ENCODE peak calls at places on chromosomes 1 and 21, in ten cellular contexts. One of them, this sample, is unnamed.

GRCh38 chr1:41353744-41354143 is 7.5 kb upstream of the FOXO6 start:
- DNase-seq in lower lobe of right lung: no peak
- DNase-seq in psoas muscle: no peak
- DNase-seq in RWPE1: no peak
- DNase-seq in tibial nerve: no peak
- DNase-seq in WERI-Rb-1: no peak
- DNase-seq in esophagus squamous epithelium: no peak
- DNase-seq in H1: no peak
- DNase-seq in ovary: no peak
- DNase-seq in iPS DF 6.9: no peak
- DNase-seq in this sample: peak

GRCh38 chr1:78088015-78088414 is 42.2 kb downstream of the GIPC2 start:
- DNase-seq in lower lobe of right lung: no peak
- DNase-seq in psoas muscle: no peak
- DNase-seq in RWPE1: no peak
- DNase-seq in tibial nerve: no peak
- DNase-seq in WERI-Rb-1: no peak
- DNase-seq in esophagus squamous epithelium: no peak
- DNase-seq in H1: no peak
- DNase-seq in ovary: no peak
- DNase-seq in iPS DF 6.9: no peak
- DNase-seq in this sample: no peak

GRCh38 chr21:36188081-36188681 is 31.6 kb downstream of the DOP1B start:
- DNase-seq in lower lobe of right lung: peak
- DNase-seq in psoas muscle: peak
- DNase-seq in RWPE1: no peak
- DNase-seq in tibial nerve: no peak
- DNase-seq in WERI-Rb-1: no peak
- DNase-seq in esophagus squamous epithelium: no peak
- DNase-seq in H1: no peak
- DNase-seq in ovary: no peak
- DNase-seq in iPS DF 6.9: no peak
- DNase-seq in this sample: peak

GRCh38 chr1:89990976-89991831 is 3.7 kb upstream of the ZNF326 start:
- DNase-seq in lower lobe of right lung: no peak
- DNase-seq in psoas muscle: no peak
- DNase-seq in RWPE1: no peak
- DNase-seq in tibial nerve: no peak
- DNase-seq in WERI-Rb-1: peak
- DNase-seq in esophagus squamous epithelium: no peak
- DNase-seq in H1: no peak
- DNase-seq in ovary: no peak
- DNase-seq in iPS DF 6.9: no peak
- DNase-seq in this sample: no peak

GRCh38 chr1:28417441-28418277 is 48.1 kb downstream of the PHACTR4 start:
- DNase-seq in lower lobe of right lung: no peak
- DNase-seq in psoas muscle: no peak
- DNase-seq in RWPE1: peak
- DNase-seq in tibial nerve: no peak
- DNase-seq in WERI-Rb-1: no peak
- DNase-seq in esophagus squamous epithelium: no peak
- DNase-seq in H1: no peak
- DNase-seq in ovary: no peak
- DNase-seq in iPS DF 6.9: no peak
- DNase-seq in this sample: no peak

GRCh38 chr1:97204468-97204867 is 482.9 kb downstream of the PTBP2 start:
- DNase-seq in lower lobe of right lung: no peak
- DNase-seq in psoas muscle: no peak
- DNase-seq in RWPE1: no peak
- DNase-seq in tibial nerve: no peak
- DNase-seq in WERI-Rb-1: no peak
- DNase-seq in esophagus squamous epithelium: no peak
- DNase-seq in H1: no peak
- DNase-seq in ovary: no peak
- DNase-seq in iPS DF 6.9: no peak
- DNase-seq in this sample: no peak

GRCh38 chr1:11931845-11932244 is 2.7 kb upstream of the PLOD1 start:
- DNase-seq in lower lobe of right lung: no peak
- DNase-seq in psoas muscle: no peak
- DNase-seq in RWPE1: no peak
- DNase-seq in tibial nerve: no peak
- DNase-seq in WERI-Rb-1: no peak
- DNase-seq in esophagus squamous epithelium: no peak
- DNase-seq in H1: no peak
- DNase-seq in ovary: no peak
- DNase-seq in iPS DF 6.9: no peak
- DNase-seq in this sample: no peak

GRCh38 chr1:158527190-158527815 is 26.9 kb downstream of the OR6Y1 start:
- DNase-seq in lower lobe of right lung: no peak
- DNase-seq in psoas muscle: no peak
- DNase-seq in RWPE1: peak
- DNase-seq in tibial nerve: no peak
- DNase-seq in WERI-Rb-1: no peak
- DNase-seq in esophagus squamous epithelium: no peak
- DNase-seq in H1: no peak
- DNase-seq in ovary: no peak
- DNase-seq in iPS DF 6.9: no peak
- DNase-seq in this sample: no peak

GRCh38 chr1:172394167-172394751 is 26.2 kb upstream of the C1orf105 start:
- DNase-seq in lower lobe of right lung: no peak
- DNase-seq in psoas muscle: no peak
- DNase-seq in RWPE1: no peak
- DNase-seq in tibial nerve: no peak
- DNase-seq in WERI-Rb-1: no peak
- DNase-seq in esophagus squamous epithelium: no peak
- DNase-seq in H1: no peak
- DNase-seq in ovary: no peak
- DNase-seq in iPS DF 6.9: no peak
- DNase-seq in this sample: no peak

GRCh38 chr1:210792703-210793102 is 341.2 kb downstream of the KCNH1 start:
- DNase-seq in lower lobe of right lung: no peak
- DNase-seq in psoas muscle: no peak
- DNase-seq in RWPE1: peak
- DNase-seq in tibial nerve: no peak
- DNase-seq in WERI-Rb-1: no peak
- DNase-seq in esophagus squamous epithelium: no peak
- DNase-seq in H1: no peak
- DNase-seq in ovary: no peak
- DNase-seq in iPS DF 6.9: no peak
- DNase-seq in this sample: no peak

GRCh38 chr1:192521734-192522133 is 53.8 kb upstream of the RGS1 start:
- DNase-seq in lower lobe of right lung: no peak
- DNase-seq in psoas muscle: no peak
- DNase-seq in RWPE1: no peak
- DNase-seq in tibial nerve: peak
- DNase-seq in WERI-Rb-1: no peak
- DNase-seq in esophagus squamous epithelium: no peak
- DNase-seq in H1: no peak
- DNase-seq in ovary: no peak
- DNase-seq in iPS DF 6.9: no peak
- DNase-seq in this sample: no peak

GRCh38 chr21:32994305-32994704 is 31.4 kb upstream of the OLIG2 start:
- DNase-seq in lower lobe of right lung: no peak
- DNase-seq in psoas muscle: no peak
- DNase-seq in RWPE1: peak
- DNase-seq in tibial nerve: no peak
- DNase-seq in WERI-Rb-1: peak
- DNase-seq in esophagus squamous epithelium: no peak
- DNase-seq in H1: no peak
- DNase-seq in ovary: no peak
- DNase-seq in iPS DF 6.9: no peak
- DNase-seq in this sample: no peak

GRCh38 chr1:88985033-88985432 is 7.4 kb downstream of the KYAT3 start:
- DNase-seq in lower lobe of right lung: no peak
- DNase-seq in psoas muscle: no peak
- DNase-seq in RWPE1: peak
- DNase-seq in tibial nerve: peak
- DNase-seq in WERI-Rb-1: no peak
- DNase-seq in esophagus squamous epithelium: no peak
- DNase-seq in H1: no peak
- DNase-seq in ovary: peak
- DNase-seq in iPS DF 6.9: no peak
- DNase-seq in this sample: no peak

GRCh38 chr1:119743776-119744597 is 24.7 kb downstream of the HMGCS2 start:
- DNase-seq in lower lobe of right lung: peak
- DNase-seq in psoas muscle: peak
- DNase-seq in RWPE1: peak
- DNase-seq in tibial nerve: peak
- DNase-seq in WERI-Rb-1: peak
- DNase-seq in esophagus squamous epithelium: no peak
- DNase-seq in H1: peak
- DNase-seq in ovary: peak
- DNase-seq in iPS DF 6.9: peak
- DNase-seq in this sample: peak

GRCh38 chr1:171730052-171730451 is 11.8 kb downstream of the VAMP4 start:
- DNase-seq in lower lobe of right lung: no peak
- DNase-seq in psoas muscle: no peak
- DNase-seq in RWPE1: no peak
- DNase-seq in tibial nerve: no peak
- DNase-seq in WERI-Rb-1: no peak
- DNase-seq in esophagus squamous epithelium: no peak
- DNase-seq in H1: no peak
- DNase-seq in ovary: no peak
- DNase-seq in iPS DF 6.9: no peak
- DNase-seq in this sample: no peak

GRCh38 chr1:16677552-16678423 is 11.0 kb upstream of the RNU1-3 start:
- DNase-seq in lower lobe of right lung: peak
- DNase-seq in psoas muscle: peak
- DNase-seq in RWPE1: peak
- DNase-seq in tibial nerve: no peak
- DNase-seq in WERI-Rb-1: no peak
- DNase-seq in esophagus squamous epithelium: no peak
- DNase-seq in H1: no peak
- DNase-seq in ovary: no peak
- DNase-seq in iPS DF 6.9: peak
- DNase-seq in this sample: no peak

DNA sequence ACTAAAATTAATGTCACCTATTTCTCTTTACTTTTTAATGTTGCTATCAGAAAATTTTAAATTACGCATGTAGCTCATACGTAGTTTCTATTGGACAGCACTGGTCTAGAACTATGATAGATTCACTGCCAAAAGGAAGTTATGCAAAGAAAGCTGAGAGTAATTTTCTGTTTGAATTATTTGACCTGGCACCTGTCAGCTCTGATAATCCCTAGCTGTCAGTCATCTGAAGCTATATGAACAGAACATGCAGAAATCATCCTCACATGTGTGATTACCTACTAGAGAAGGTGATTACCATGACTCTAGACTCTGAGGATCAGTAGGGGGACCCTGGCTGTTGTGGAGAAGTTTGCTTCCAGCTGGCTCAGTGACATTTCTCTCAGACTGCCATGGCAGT is 40.8 kb downstream of the F5 start:
- DNase-seq in lower lobe of right lung: no peak
- DNase-seq in psoas muscle: no peak
- DNase-seq in RWPE1: no peak
- DNase-seq in tibial nerve: no peak
- DNase-seq in WERI-Rb-1: no peak
- DNase-seq in esophagus squamous epithelium: no peak
- DNase-seq in H1: no peak
- DNase-seq in ovary: no peak
- DNase-seq in iPS DF 6.9: no peak
- DNase-seq in this sample: no peak
- H3K27ac ChIP-seq in lower lobe of right lung: no peak
- H3K27ac ChIP-seq in psoas muscle: no peak
- H3K27ac ChIP-seq in RWPE1: no peak
- H3K27ac ChIP-seq in tibial nerve: peak
- H3K27ac ChIP-seq in WERI-Rb-1: no peak
- H3K27ac ChIP-seq in esophagus squamous epithelium: no peak
- H3K27ac ChIP-seq in H1: no peak
- H3K27ac ChIP-seq in ovary: no peak
- H3K27ac ChIP-seq in iPS DF 6.9: no peak
- H3K27ac ChIP-seq in this sample: no peak

DNA sequence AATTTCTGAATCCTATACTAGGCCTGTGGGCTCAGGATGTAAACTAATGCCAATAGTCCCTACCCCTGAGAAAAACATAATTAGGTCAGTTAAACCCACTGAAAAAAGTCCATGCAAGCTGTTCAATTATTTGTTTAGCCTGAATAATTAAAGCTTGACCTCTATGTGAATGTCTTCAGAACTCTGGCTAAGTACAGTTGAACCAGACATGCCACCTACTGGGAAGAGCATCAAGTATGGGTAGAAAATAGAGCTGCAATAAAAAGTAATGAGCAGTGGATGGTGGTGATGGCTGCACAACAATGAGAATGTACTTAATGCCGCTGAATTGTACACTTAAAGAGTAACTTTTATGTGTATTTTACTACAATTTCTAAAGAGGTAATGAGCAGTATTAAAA is 23.6 kb upstream of the SLC19A2 start:
- DNase-seq in lower lobe of right lung: no peak
- DNase-seq in psoas muscle: no peak
- DNase-seq in RWPE1: no peak
- DNase-seq in tibial nerve: no peak
- DNase-seq in WERI-Rb-1: no peak
- DNase-seq in esophagus squamous epithelium: no peak
- DNase-seq in H1: no peak
- DNase-seq in ovary: no peak
- DNase-seq in iPS DF 6.9: no peak
- DNase-seq in this sample: no peak
- H3K27ac ChIP-seq in lower lobe of right lung: no peak
- H3K27ac ChIP-seq in psoas muscle: no peak
- H3K27ac ChIP-seq in RWPE1: no peak
- H3K27ac ChIP-seq in tibial nerve: peak
- H3K27ac ChIP-seq in WERI-Rb-1: no peak
- H3K27ac ChIP-seq in esophagus squamous epithelium: no peak
- H3K27ac ChIP-seq in H1: no peak
- H3K27ac ChIP-seq in ovary: no peak
- H3K27ac ChIP-seq in iPS DF 6.9: no peak
- H3K27ac ChIP-seq in this sample: no peak

GRCh38 chr1:19812875-19813650 is 2.0 kb downstream of the RNF186 start:
- DNase-seq in lower lobe of right lung: no peak
- DNase-seq in psoas muscle: no peak
- DNase-seq in RWPE1: no peak
- DNase-seq in tibial nerve: no peak
- DNase-seq in WERI-Rb-1: no peak
- DNase-seq in esophagus squamous epithelium: no peak
- DNase-seq in H1: no peak
- DNase-seq in ovary: no peak
- DNase-seq in iPS DF 6.9: no peak
- DNase-seq in this sample: no peak
- H3K27ac ChIP-seq in lower lobe of right lung: no peak
- H3K27ac ChIP-seq in psoas muscle: no peak
- H3K27ac ChIP-seq in RWPE1: no peak
- H3K27ac ChIP-seq in tibial nerve: no peak
- H3K27ac ChIP-seq in WERI-Rb-1: no peak
- H3K27ac ChIP-seq in esophagus squamous epithelium: no peak
- H3K27ac ChIP-seq in H1: no peak
- H3K27ac ChIP-seq in ovary: no peak
- H3K27ac ChIP-seq in iPS DF 6.9: no peak
- H3K27ac ChIP-seq in this sample: no peak

DNA sequence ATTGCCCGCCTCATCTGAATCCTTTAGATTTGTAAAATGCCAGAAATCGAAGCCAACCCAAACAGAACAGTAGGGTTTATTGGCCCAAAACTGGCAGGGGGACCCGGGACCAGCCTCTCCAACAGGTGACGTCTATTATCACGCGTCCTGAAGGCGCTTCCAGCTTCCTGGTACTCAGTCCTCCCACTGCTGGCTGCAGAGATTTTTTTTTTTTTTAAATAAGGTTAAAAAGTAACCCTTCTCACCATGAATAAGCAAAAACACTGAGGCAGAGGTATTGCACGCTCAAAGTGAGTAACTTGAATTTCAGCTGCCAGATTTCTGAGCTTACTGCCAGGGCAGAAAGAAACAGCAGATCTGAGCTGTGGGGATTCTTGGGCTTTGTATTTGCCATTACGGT is 54.4 kb upstream of the GCLM start:
- DNase-seq in lower lobe of right lung: no peak
- DNase-seq in psoas muscle: no peak
- DNase-seq in RWPE1: no peak
- DNase-seq in tibial nerve: no peak
- DNase-seq in WERI-Rb-1: no peak
- DNase-seq in esophagus squamous epithelium: no peak
- DNase-seq in H1: no peak
- DNase-seq in ovary: no peak
- DNase-seq in iPS DF 6.9: no peak
- DNase-seq in this sample: no peak
- H3K27ac ChIP-seq in lower lobe of right lung: no peak
- H3K27ac ChIP-seq in psoas muscle: no peak
- H3K27ac ChIP-seq in RWPE1: no peak
- H3K27ac ChIP-seq in tibial nerve: no peak
- H3K27ac ChIP-seq in WERI-Rb-1: no peak
- H3K27ac ChIP-seq in esophagus squamous epithelium: peak
- H3K27ac ChIP-seq in H1: no peak
- H3K27ac ChIP-seq in ovary: no peak
- H3K27ac ChIP-seq in iPS DF 6.9: no peak
- H3K27ac ChIP-seq in this sample: no peak

This sample was measured in breast epithelium.